ENCODE peak calls at places on chromosomes 13 and 19, in eight cellular contexts. X is bronchial epithelial cell; Z is AML-193; W is stromal cell of bone marrow; G is NT2/D1; F is T-helper 1 cell; A is NAMALWA; M is effector memory CD4-positive, alpha-beta T cell. C is an unnamed sample.

GRCh38 chr13:53041968-53042485 is 13.4 kb downstream of the OLFM4 start:
- DNase-seq in Z (no peak), M (no peak), G (no peak), W (no peak), F (no peak), A (no peak), X (no peak), C (no peak)

GRCh38 chr19:3369337-3370213 is 3.2 kb downstream of the NFIC start:
- DNase-seq in M (no peak), G (no peak), X (no peak), A (no peak), W (peak), F (no peak), Z (no peak), C (no peak)

GRCh38 chr19:34226036-34226435 is 28.3 kb upstream of the GARRE1 start:
- DNase-seq in X (no peak), W (no peak), Z (no peak), F (no peak), A (no peak), M (no peak), G (no peak), C (no peak)

GRCh38 chr19:39265321-39265916 is 2.8 kb upstream of the IFNL2 start:
- DNase-seq in W (no peak), Z (no peak), A (no peak), G (no peak), X (no peak), F (no peak), M (no peak), C (no peak)

GRCh38 chr19:32976223-32976805 is 4.3 kb downstream of the FAAP24 start:
- DNase-seq in W (peak), X (peak), M (peak), G (peak), A (peak), Z (peak), F (peak), C (peak)

GRCh38 chr19:53212703-53213320 is 19.7 kb upstream of the ZNF665 start:
- DNase-seq in W (no peak), Z (no peak), G (no peak), M (no peak), A (no peak), X (no peak), F (no peak), C (no peak)

GRCh38 chr19:52941941-52942370 is 18.7 kb upstream of the ZNF888 start:
- DNase-seq in A (peak), G (no peak), F (no peak), M (no peak), W (no peak), Z (no peak), X (peak), C (peak)

GRCh38 chr13:52743569-52743968 is 3.9 kb upstream of the CNMD start:
- DNase-seq in F (no peak), A (no peak), M (no peak), Z (no peak), X (no peak), W (no peak), G (no peak), C (no peak)

GRCh38 chr13:35768126-35768525 is 291.6 kb upstream of the MAB21L1 start:
- DNase-seq in F (no peak), X (no peak), W (no peak), A (no peak), Z (no peak), M (no peak), G (no peak), C (no peak)

GRCh38 chr13:98175823-98176222 is 1.2 kb downstream of the RNF113B start:
- DNase-seq in G (no peak), A (no peak), F (no peak), W (no peak), M (no peak), X (no peak), Z (no peak), C (no peak)

GRCh38 chr19:51821511-51821910 is 26.6 kb downstream of the FPR3 start:
- DNase-seq in W (no peak), G (no peak), M (no peak), Z (no peak), F (no peak), A (no peak), X (no peak), C (no peak)

GRCh38 chr13:85371254-85371653 is 428.0 kb downstream of the SLITRK6 start:
- DNase-seq in Z (no peak), F (no peak), G (no peak), M (no peak), X (no peak), W (no peak), A (no peak), C (no peak)

GRCh38 chr13:46334008-46334407 is 53.0 kb downstream of the RUBCNL start:
- DNase-seq in F (no peak), W (no peak), G (no peak), M (no peak), A (peak), X (no peak), Z (no peak), C (no peak)

GRCh38 chr13:36582977-36583376 is 90.8 kb upstream of the SERTM1 start:
- DNase-seq in A (no peak), F (no peak), X (no peak), Z (no peak), M (no peak), W (no peak), G (no peak), C (no peak)

GRCh38 chr13:46668906-46669525 is 116.0 kb downstream of the LRCH1 start:
- DNase-seq in M (no peak), Z (no peak), W (no peak), X (no peak), A (no peak), G (no peak), F (no peak), C (no peak)

GRCh38 chr13:36665630-36666029 is 8.2 kb upstream of the SERTM1 start:
- DNase-seq in A (no peak), M (no peak), G (no peak), X (no peak), F (no peak), Z (no peak), W (no peak), C (no peak)

GRCh38 chr19:1942078-1942933 is 1.3 kb downstream of the CSNK1G2 start:
- DNase-seq in W (peak), A (peak), F (peak), M (peak), X (peak), G (peak), Z (peak), C (peak)

GRCh38 chr19:913080-913748 is at the start of gene R3HDM4:
- DNase-seq in W (no peak), X (no peak), G (no peak), M (peak), Z (peak), F (peak), A (peak), C (peak)

GRCh38 chr13:28173793-28174192 is 35.4 kb downstream of the PAN3 start:
- DNase-seq in X (peak), F (no peak), W (no peak), A (no peak), M (no peak), G (no peak), Z (no peak), C (no peak)

GRCh38 chr19:48632692-48633147 is 4.5 kb downstream of the DBP start:
- DNase-seq in F (no peak), M (no peak), W (no peak), A (no peak), X (peak), G (no peak), Z (no peak), C (no peak)